ENCODE peak calls at places on chromosomes 12 and 14, in six cellular contexts. V is ovary, A is transverse colon, H is body of pancreas, O is HCT116, J is esophagus muscularis mucosa. C is an unnamed sample. For H3K27me3, the result is how much of the 10 kb centered on the place peaks cover.

GRCh38 chr12:59444932-59445331 is 150.9 kb upstream of the SLC16A7 start:
- DNase-seq in J (no peak), A (no peak), H (no peak), V (no peak), O (no peak), C (no peak)

GRCh38 chr14:101105045-101105444 is 201.5 kb upstream of the RTL1 start:
- DNase-seq in V (no peak), A (no peak), J (peak), O (no peak), H (no peak), C (no peak)

GRCh38 chr12:64635356-64635998 is 25.2 kb downstream of the RASSF3 start:
- DNase-seq in V (no peak), H (no peak), A (no peak), O (no peak), J (no peak), C (no peak)

GRCh38 chr12:103667129-103667528 is 80.1 kb downstream of the STAB2 start:
- DNase-seq in J (no peak), H (no peak), A (no peak), V (no peak), O (no peak), C (no peak)

GRCh38 chr14:35927727-35928126 is 101.6 kb downstream of the BRMS1L start:
- DNase-seq in O (no peak), H (no peak), J (no peak), A (no peak), V (no peak), C (no peak)

GRCh38 chr14:52325632-52326031 is 11.5 kb downstream of the PTGER2 start:
- DNase-seq in O (no peak), H (no peak), V (no peak), J (no peak), A (no peak), C (no peak)

GRCh38 chr12:122023339-122024131 is 1.9 kb downstream of the BCL7A start:
- DNase-seq in O (peak), A (peak), V (peak), H (peak), J (peak), C (peak)

GRCh38 chr12:66538970-66539369 is 139.9 kb downstream of the GRIP1 start:
- DNase-seq in V (no peak), O (no peak), A (no peak), J (no peak), H (no peak), C (no peak)

GRCh38 chr14:92677955-92678354 is 70.5 kb downstream of the LGMN start:
- DNase-seq in H (no peak), V (no peak), A (no peak), O (no peak), J (no peak), C (no peak)

GRCh38 chr14:66746316-66747006 is 238.5 kb downstream of the GPHN start:
- DNase-seq in O (peak), A (no peak), V (no peak), H (peak), J (no peak), C (no peak)

GRCh38 chr12:94571556-94571955 is 78.8 kb downstream of the TMCC3 start:
- DNase-seq in A (peak), O (peak), J (no peak), H (peak), V (peak), C (peak)

GRCh38 chr14:25094171-25094907 is 44.4 kb upstream of the STXBP6 start:
- DNase-seq in V (no peak), A (no peak), H (no peak), O (no peak), J (no peak), C (no peak)

GRCh38 chr12:32312049-32312670 is 87.2 kb upstream of the FGD4 start:
- DNase-seq in V (no peak), A (no peak), H (no peak), J (no peak), O (peak), C (no peak)

GRCh38 chr14:95164506-95164905 is 7.2 kb upstream of the DICER1 start:
- DNase-seq in A (no peak), J (no peak), V (no peak), H (no peak), O (no peak), C (no peak)

GRCh38 chr12:27031531-27031930 is 9.2 kb downstream of the MED21 start:
- DNase-seq in V (no peak), H (no peak), A (no peak), O (no peak), J (no peak), C (no peak)

GRCh38 chr12:19553177-19553576 is 113.9 kb downstream of the AEBP2 start:
- DNase-seq in J (no peak), H (no peak), O (no peak), V (no peak), A (no peak), C (no peak)

GRCh38 chr12:58893421-58893986 is 26.8 kb downstream of the LRIG3 start:
- DNase-seq in O (no peak), V (no peak), J (no peak), A (no peak), H (no peak), C (no peak)

GRCh38 chr14:93160353-93160801 is 24.3 kb downstream of the MOAP1 start:
- DNase-seq in V (no peak), J (no peak), H (peak), A (no peak), O (peak), C (no peak)

GRCh38 chr14:76352639-76353281 is 23.2 kb upstream of the ESRRB start:
- DNase-seq in V (peak), J (no peak), H (peak), O (no peak), A (peak), C (no peak)

GRCh38 chr12:12839886-12840285 is 26.7 kb downstream of the DDX47 start:
- DNase-seq in J (no peak), O (peak), A (peak), V (no peak), H (no peak), C (no peak)

GRCh38 chr12:31950088-31950487 is 9.1 kb upstream of the RESF1 start:
- DNase-seq in A (no peak), V (no peak), J (no peak), O (no peak), H (no peak), C (no peak)

GRCh38 chr12:45725631-45726593 is 3.6 kb upstream of the ARID2 start:
- DNase-seq in H (no peak), A (peak), J (no peak), V (no peak), O (no peak), C (no peak)

GRCh38 chr14:71395151-71395604 is 487.9 kb downstream of the PCNX1 start:
- DNase-seq in A (no peak), V (no peak), J (no peak), O (no peak), H (no peak), C (no peak)

GRCh38 chr14:99191663-99192621 is 80.1 kb downstream of the BCL11B start:
- DNase-seq in H (peak), J (no peak), O (no peak), V (peak), A (peak), C (no peak)

GRCh38 chr12:25552681-25553080 is 402 bp downstream of the LMNTD1 start:
- DNase-seq in A (no peak), J (no peak), O (no peak), V (no peak), H (no peak), C (no peak)

GRCh38 chr14:44010071-44010470 is 497.0 kb downstream of the FSCB start:
- DNase-seq in V (no peak), H (no peak), A (no peak), O (no peak), J (no peak), C (no peak)

GRCh38 chr12:89252284-89252683 is 100.0 kb downstream of the DUSP6 start:
- DNase-seq in O (no peak), H (no peak), A (no peak), J (no peak), V (no peak), C (no peak)

GRCh38 chr12:53232641-53233538 is 881 bp upstream of the RARG start:
- DNase-seq in V (peak), H (peak), J (no peak), A (peak), O (no peak), C (no peak)

GRCh38 chr12:124696689-124697476 is 129.5 kb upstream of the NCOR2 start:
- DNase-seq in O (no peak), V (no peak), A (no peak), J (no peak), H (no peak), C (no peak)

GRCh38 chr12:11753151-11753501 is 103.7 kb downstream of the ETV6 start:
- DNase-seq in V (no peak), J (no peak), O (no peak), H (peak), A (peak), C (no peak)

GRCh38 chr12:90023207-90023870 is 314.7 kb upstream of the ATP2B1 start:
- DNase-seq in J (no peak), O (no peak), V (no peak), A (no peak), H (no peak), C (no peak)

GRCh38 chr14:97697772-97698171 is 900.6 kb downstream of the VRK1 start:
- DNase-seq in A (no peak), J (no peak), O (no peak), H (no peak), V (no peak), C (no peak)

GRCh38 chr12:9793774-9794395 is 33.2 kb upstream of the CD69 start:
- DNase-seq in J (no peak), A (no peak), V (no peak), H (no peak), O (no peak), C (no peak)

GRCh38 chr12:50620050-50620974 is 115.5 kb downstream of the DIP2B start:
- DNase-seq in H (no peak), J (no peak), V (no peak), O (no peak), A (no peak), C (no peak)

GRCh38 chr14:83575301-83575700 is 1954.6 kb upstream of the FLRT2 start:
- DNase-seq in J (no peak), A (no peak), H (no peak), V (no peak), O (no peak), C (no peak)

GRCh38 chr14:90641111-90642010 is 174.9 kb downstream of the TTC7B start:
- DNase-seq in O (no peak), H (no peak), V (no peak), J (no peak), A (no peak), C (no peak)
- H3K27ac ChIP-seq in O (no peak), H (no peak), V (no peak), J (peak), A (peak), C (no peak)

GRCh38 chr14:61811882-61812346 is 49.7 kb downstream of the SNAPC1 start:
- DNase-seq in H (no peak), J (no peak), O (no peak), A (no peak), V (no peak), C (no peak)
- H3K27me3 ChIP-seq in H (under half), J (under half), O (under half), A (half or more), V (under half), C (under half)

GRCh38 chr12:6336079-6336858 is 5.6 kb downstream of the TNFRSF1A start:
- DNase-seq in V (peak), J (peak), H (peak), A (peak), O (peak), C (peak)
- TF ChIP-seq POLR2A in V (peak), J (no peak), H (peak), A (peak), O (peak), C (peak)

DNA sequence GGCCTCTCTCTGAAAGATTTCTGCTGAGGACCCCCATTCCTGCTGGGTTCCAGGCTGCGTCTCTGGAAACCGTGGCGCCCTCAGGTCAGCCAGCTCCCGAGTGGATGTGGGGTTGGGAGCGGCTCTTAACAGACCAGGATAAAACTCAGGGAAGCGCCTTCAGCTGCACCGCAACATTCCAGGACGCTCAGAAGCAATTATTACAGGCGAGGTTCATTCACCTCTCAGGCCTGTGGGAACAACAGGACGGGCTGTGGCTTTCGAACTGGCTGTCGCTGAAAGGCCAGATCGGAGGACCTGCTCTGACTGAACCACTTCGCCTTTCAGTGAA is 351 bp upstream of the GAS2L3 start:
- DNase-seq in A (no peak), O (no peak), V (no peak), J (no peak), H (peak), C (no peak)
- H3K27ac ChIP-seq in A (peak), O (no peak), V (peak), J (peak), H (peak), C (peak)

DNA sequence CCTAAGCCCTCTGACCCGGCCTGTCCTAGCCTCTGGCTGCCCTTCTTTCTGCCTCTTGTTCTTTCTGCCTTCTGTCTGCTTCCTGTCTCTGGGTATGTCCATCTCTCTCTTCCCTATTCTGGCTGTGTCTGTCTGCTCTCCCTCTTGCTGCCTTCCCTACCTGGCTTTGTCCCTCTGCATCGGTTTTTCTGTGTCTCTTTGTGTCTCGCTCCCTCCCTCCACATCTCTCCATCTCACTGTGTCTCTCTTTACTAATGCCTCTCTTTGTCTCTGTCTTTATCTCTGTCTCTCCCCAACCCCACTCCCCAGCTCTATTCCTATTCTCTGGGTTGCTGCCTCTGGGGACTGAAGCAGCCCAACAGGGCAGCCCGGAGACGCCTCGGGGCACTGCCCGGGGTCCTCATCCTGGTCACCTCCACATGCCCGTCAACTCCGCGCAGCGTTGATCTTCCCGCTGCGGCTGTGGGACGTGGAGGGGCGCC is 10.1 kb downstream of the SHMT2 start:
- DNase-seq in J (no peak), V (no peak), A (no peak), O (no peak), H (no peak), C (no peak)
- H3K27me3 ChIP-seq in J (half or more), V (under half), A (half or more), O (under half), H (under half), C (under half)

GRCh38 chr12:130729344-130729743 is 13.2 kb upstream of the RIMBP2 start:
- DNase-seq in J (no peak), V (no peak), O (no peak), A (no peak), H (no peak), C (no peak)

GRCh38 chr12:130728158-130729058 is 12.3 kb upstream of the RIMBP2 start:
- DNase-seq in J (no peak), H (no peak), O (no peak), V (no peak), A (no peak), C (no peak)
- TF ChIP-seq POLR2A in J (no peak), H (no peak), O (no peak), V (no peak), A (no peak), C (no peak)

GRCh38 chr14:34715108-34715863 is 893 bp upstream of the CFL2 start:
- DNase-seq in V (no peak), J (no peak), A (no peak), O (no peak), H (no peak), C (no peak)
- H3K27ac ChIP-seq in V (peak), J (peak), A (peak), O (peak), H (peak), C (peak)

DNA sequence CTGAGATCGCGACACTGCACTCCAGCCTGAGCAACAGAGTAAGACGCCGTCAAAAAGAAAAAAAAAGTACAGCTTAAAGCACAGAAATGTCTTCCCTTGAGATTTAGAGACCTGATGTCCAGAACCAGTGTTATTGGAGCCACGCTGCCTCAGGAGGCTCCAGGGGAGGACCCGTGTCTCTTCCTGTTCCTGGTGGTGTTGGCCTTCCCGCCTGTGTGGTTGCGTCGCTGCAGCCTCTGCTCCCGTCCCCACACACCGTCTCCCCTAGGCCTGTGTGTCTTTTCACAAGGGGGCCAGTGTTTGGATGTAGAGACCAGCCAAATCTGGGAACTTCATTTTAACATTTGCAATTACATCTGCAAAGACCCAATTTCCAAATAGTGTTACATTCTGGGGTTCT is 8.6 kb upstream of the FBRSL1 start:
- DNase-seq in O (no peak), H (no peak), J (no peak), V (no peak), A (no peak), C (peak)
- H3K27me3 ChIP-seq in O (under half), H (under half), J (under half), V (under half), A (under half), C (under half)

GRCh38 chr14:104970231-104971068 is 7.7 kb downstream of the AHNAK2 start:
- DNase-seq in H (no peak), O (peak), J (no peak), A (peak), V (peak), C (no peak)
- TF ChIP-seq POLR2A in H (no peak), O (no peak), J (peak), A (no peak), V (no peak), C (no peak)

DNA sequence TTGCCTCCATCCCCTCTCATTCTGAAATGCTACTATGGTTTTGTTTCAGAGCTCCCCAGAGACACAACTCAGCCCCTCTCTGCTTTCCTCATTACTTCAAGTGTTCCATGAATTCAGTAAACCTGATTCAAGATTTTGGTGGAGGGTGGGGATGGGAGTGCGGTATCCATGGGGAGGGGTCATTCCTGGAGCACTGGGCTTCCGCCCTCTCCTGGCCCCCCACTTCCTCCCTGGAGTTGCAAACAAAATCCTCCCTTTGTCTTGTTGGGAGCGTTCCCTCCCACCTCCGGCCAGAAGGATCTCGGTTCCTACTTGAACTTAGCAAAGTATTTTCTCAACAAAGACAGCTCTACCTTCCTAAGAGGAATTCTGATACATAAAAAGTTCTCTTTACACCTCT is 71.8 kb upstream of the LTA4H start:
- DNase-seq in O (no peak), J (no peak), H (no peak), V (no peak), A (no peak), C (peak)
- H3K27ac ChIP-seq in O (no peak), J (peak), H (no peak), V (no peak), A (no peak), C (no peak)